ENCODE peak calls at places on chromosomes 12 and 14, in nine cellular contexts. D, M, J, S, F, T, R, A and C are unnamed samples.

GRCh38 chr12:78316150-78316549 is 485.5 kb downstream of the NAV3 start:
- DNase-seq in R (no peak), J (no peak), F (no peak), A (no peak), D (no peak), S (no peak), T (no peak), M (no peak), C (no peak)

GRCh38 chr12:14769462-14769836 is 33.8 kb downstream of the WBP11 start:
- DNase-seq in F (no peak), S (peak; percentile 20), D (no peak), J (peak; percentile 21), M (peak; percentile 70), R (no peak), A (peak; percentile 49), T (no peak), C (no peak)

GRCh38 chr12:112843272-112843671 is 51.7 kb downstream of the RPH3A start:
- DNase-seq in F (no peak), R (no peak), J (no peak), A (peak; percentile 10), M (no peak), S (no peak), D (peak; percentile 40), T (no peak), C (no peak)

GRCh38 chr12:92136883-92137582 is 8.6 kb downstream of the BTG1 start:
- DNase-seq in T (peak; percentile 96), A (peak; percentile 89), D (peak; percentile 53), F (no peak), M (no peak), J (no peak), R (peak; percentile 73), S (peak; percentile 97), C (no peak)

GRCh38 chr12:12716151-12716844 is 870 bp upstream of the CDKN1B start:
- DNase-seq in S (peak; percentile 31), D (no peak), M (no peak), T (peak; percentile 44), R (peak; percentile 52), F (no peak), A (peak; percentile 48), J (no peak), C (no peak)

GRCh38 chr14:104682107-104682593 is 7.3 kb upstream of the INF2 start:
- DNase-seq in R (no peak), M (peak; percentile 61), A (peak; percentile 55), D (no peak), S (no peak), J (no peak), F (no peak), T (peak; percentile 27), C (no peak)

GRCh38 chr12:54988402-54989054 is 4.0 kb upstream of the TESPA1 start:
- DNase-seq in R (no peak), M (no peak), F (no peak), S (peak; percentile 15), D (peak; percentile 14), A (peak; percentile 52), T (no peak), J (peak; percentile 69), C (peak; percentile 65)

GRCh38 chr12:15982471-15982870 is 71.3 kb downstream of the DERA start:
- DNase-seq in T (peak; percentile 21), F (no peak), M (no peak), S (peak; percentile 67), A (peak; percentile 76), J (no peak), R (no peak), D (peak; percentile 26), C (no peak)

GRCh38 chr12:131929530-131930456 is 717 bp downstream of the PUS1 start:
- DNase-seq in R (peak; percentile 61), M (no peak), A (peak; percentile 20), F (peak; percentile 29), J (no peak), S (peak; percentile 10), D (peak; percentile 18), T (peak; percentile 4), C (no peak)

GRCh38 chr12:2884810-2885209 is 5.9 kb upstream of the TULP3 start:
- DNase-seq in S (no peak), T (no peak), D (no peak), F (no peak), A (no peak), R (no peak), M (no peak), J (no peak), C (no peak)

GRCh38 chr12:52798003-52798670 is 2.2 kb upstream of the KRT3 start:
- DNase-seq in A (no peak), F (no peak), R (no peak), S (peak; percentile 40), T (peak; percentile 61), D (no peak), J (no peak), M (no peak), C (no peak)

GRCh38 chr14:31543969-31544799 is 17.0 kb upstream of the NUBPL start:
- DNase-seq in M (no peak), T (no peak), D (no peak), R (no peak), A (peak; percentile 27), F (no peak), S (peak; percentile 23), J (no peak), C (no peak)

DNA sequence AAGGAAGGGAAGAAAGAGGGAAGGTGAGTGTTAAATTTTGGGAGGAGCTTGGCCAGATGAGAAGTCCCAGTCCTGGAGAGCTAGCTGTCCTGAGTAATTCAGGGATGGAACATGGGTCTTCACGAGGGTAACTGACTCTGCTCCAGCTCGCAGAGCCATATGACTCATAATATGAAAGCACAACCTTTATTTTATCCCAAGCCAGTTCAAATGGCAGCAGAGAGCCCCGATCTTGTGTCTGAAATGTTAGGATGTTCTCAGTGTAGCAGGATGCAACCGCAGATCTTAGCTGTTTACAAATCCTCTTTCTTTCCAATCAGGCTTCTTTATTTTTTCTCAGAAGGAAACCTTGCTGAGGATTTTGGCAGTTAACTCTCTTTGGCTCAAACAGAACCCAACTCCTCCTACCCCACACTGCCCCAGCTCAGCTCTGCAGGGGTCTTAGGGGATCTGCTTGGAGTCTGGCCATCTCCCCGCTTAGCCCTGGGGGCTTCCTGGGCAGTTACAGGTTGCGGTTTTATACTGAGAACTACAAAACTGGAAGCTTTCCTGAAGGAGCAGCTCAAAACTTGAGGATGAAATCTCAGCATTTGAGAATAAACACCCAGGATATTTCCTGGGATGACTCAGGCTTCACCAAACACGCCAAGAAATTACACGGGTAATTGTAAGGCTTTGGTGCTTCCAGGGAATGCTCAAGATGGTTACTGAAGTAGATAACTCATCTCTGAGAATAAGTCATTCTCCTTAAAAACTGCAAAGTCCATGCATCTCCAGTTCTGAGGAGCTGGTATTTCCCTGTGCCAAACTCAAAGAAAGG is 92.5 kb downstream of the VCPKMT start:
- DNase-seq in T (peak; percentile 75), D (peak; percentile 53), R (no peak), A (peak; percentile 67), F (no peak), M (peak; percentile 74), S (peak; percentile 89), J (no peak), C (no peak)
- H3K4me3 ChIP-seq in T (no peak overlapping the region), D (no peak overlapping the region), R (no peak overlapping the region), A (no peak overlapping the region), F (no peak overlapping the region), M (peak overlapping the region; percentile 9), S (peak overlapping the region; percentile 34), J (no peak overlapping the region), C (peak overlapping the region; percentile 12)

GRCh38 chr14:55625481-55625880 is 45.5 kb downstream of the KTN1 start:
- DNase-seq in S (no peak), R (no peak), F (no peak), M (no peak), T (no peak), J (no peak), A (no peak), D (no peak), C (no peak)
- H3K27me3 ChIP-seq in S (no peaks in the 10 kb centered on the region), R (no peaks in the 10 kb centered on the region), F (no peaks in the 10 kb centered on the region), M (no peaks in the 10 kb centered on the region), T (no peaks in the 10 kb centered on the region), J (no peaks in the 10 kb centered on the region), A (no peaks in the 10 kb centered on the region), D (no peaks in the 10 kb centered on the region), C (no peaks in the 10 kb centered on the region)

GRCh38 chr14:75981826-75982723 is at the start of gene TGFB3:
- DNase-seq in A (peak; percentile 96), D (peak; percentile 88), M (peak; percentile 92), F (peak; percentile 82), R (peak; percentile 77), S (peak; percentile 93), J (peak; percentile 86), T (peak; percentile 77), C (peak; percentile 80)

GRCh38 chr14:75980856-75981255 is 939 bp downstream of the TGFB3 start:
- DNase-seq in S (no peak), R (no peak), F (no peak), J (peak; percentile 44), M (peak; percentile 70), D (no peak), A (peak; percentile 40), T (peak; percentile 39), C (peak; percentile 70)

GRCh38 chr14:75981426-75981825 is 369 bp downstream of the TGFB3 start:
- DNase-seq in D (no peak), F (no peak), A (no peak), M (peak; percentile 68), R (peak; percentile 52), S (no peak), T (no peak), J (no peak), C (no peak)

GRCh38 chr14:75984674-75985073 is 889 bp upstream of the IFT43 start:
- DNase-seq in M (no peak), R (no peak), A (no peak), S (no peak), T (no peak), F (no peak), J (no peak), D (no peak), C (no peak)

DNA sequence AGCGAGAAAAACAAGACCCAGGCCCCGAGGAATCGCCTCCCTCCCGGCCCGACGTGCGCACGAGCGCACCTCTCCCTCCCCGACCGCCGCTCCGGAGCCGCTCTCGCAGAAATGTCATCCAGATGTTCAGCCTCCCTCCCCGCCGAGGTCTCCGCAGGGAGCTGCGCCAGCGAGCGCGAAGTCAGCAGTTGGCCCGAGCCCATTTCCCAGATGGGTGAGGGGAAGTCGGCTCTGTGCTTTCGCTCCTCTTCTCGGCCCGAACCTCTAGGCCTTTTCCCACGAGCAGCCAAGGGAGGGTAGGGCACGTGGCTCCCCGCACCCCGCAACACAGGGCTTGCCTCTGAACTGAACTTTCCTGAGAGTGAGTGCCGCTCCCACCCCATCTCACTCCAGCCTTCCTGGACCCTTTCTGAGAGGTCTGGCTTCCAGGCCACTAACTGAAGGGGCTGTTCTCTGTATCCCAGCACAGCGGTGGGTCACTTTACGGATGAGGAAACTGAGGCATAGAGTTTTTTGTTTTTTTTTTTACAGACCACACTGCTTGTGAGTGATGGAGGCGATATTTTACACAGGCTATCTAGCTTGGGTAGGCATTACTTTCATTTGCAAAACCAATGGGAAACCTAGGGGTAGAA is 1.0 kb upstream of the TGFB3 start:
- DNase-seq in R (no peak), T (no peak), F (no peak), A (peak; percentile 80), D (peak; percentile 39), S (peak; percentile 61), M (peak; percentile 83), J (peak; percentile 77), C (peak; percentile 58)
- H3K4me3 ChIP-seq in R (peak overlapping the region; percentile 32), T (peak overlapping the region; percentile 63), F (no peak overlapping the region), A (peak overlapping the region; percentile 91), D (peak overlapping the region; percentile 63), S (peak overlapping the region; percentile 50), M (peak overlapping the region; percentile 88), J (peak overlapping the region; percentile 79), C (peak overlapping the region; percentile 73)

DNA sequence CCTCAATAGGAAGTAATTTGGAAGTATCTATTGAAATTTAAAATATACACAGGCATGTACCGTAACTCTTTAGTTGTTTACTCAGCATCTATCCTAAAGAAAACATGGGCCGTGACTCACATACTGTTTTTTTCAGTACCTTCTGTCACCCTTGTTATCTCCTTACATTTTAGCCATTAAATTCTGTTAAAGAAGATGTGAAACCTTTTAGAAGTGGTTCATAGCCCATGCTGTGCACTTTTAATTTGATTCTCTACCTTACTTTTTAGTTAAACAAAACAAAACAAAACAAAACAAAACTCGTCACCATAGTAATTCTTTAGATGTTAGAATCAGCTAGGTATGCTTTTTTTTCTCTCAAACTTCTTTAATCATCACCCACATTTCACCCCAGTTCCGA is 494.4 kb upstream of the RGS6 start:
- DNase-seq in R (no peak), S (peak; percentile 17), F (peak; percentile 7), D (no peak), J (no peak), M (no peak), A (no peak), T (peak; percentile 47), C (no peak)
- H3K27me3 ChIP-seq in R (no peaks in the 10 kb centered on the region), S (no peaks in the 10 kb centered on the region), F (no peaks in the 10 kb centered on the region), D (no peaks in the 10 kb centered on the region), J (no peaks in the 10 kb centered on the region), M (no peaks in the 10 kb centered on the region), A (no peaks in the 10 kb centered on the region), T (no peaks in the 10 kb centered on the region), C (no peaks in the 10 kb centered on the region)